ENCODE peak calls at places on chromosome 4, in four cellular contexts. G is GM12878, T is K562, A is HepG2. Z is an unnamed sample.
A peak's percentile ranks its signal among the peaks of the same experiment; 100 is the strongest.

GRCh38 chr4:77001907-77002306 is 52.4 kb downstream of the SEPTIN11 start:
- DNase-seq in T (no peak), G (no peak), A (no peak), Z (no peak)

GRCh38 chr4:176230827-176231226 is 35.4 kb upstream of the SPATA4 start:
- DNase-seq in A (no peak), T (no peak), G (no peak), Z (no peak)

GRCh38 chr4:1469043-1469442 is 62.8 kb upstream of the NKX1-1 start:
- DNase-seq in G (no peak), T (no peak), A (no peak), Z (no peak)

GRCh38 chr4:18593297-18594002 is 571.9 kb upstream of the LCORL start:
- DNase-seq in T (peak; percentile 74), G (peak; percentile 7), A (peak; percentile 66), Z (peak; percentile 60)

GRCh38 chr4:2257361-2258001 is 4.4 kb downstream of the MXD4 start:
- DNase-seq in A (no peak), G (no peak), T (no peak), Z (peak; percentile 9)

GRCh38 chr4:67565284-67565683 is 6.8 kb downstream of the STAP1 start:
- DNase-seq in G (no peak), T (no peak), A (no peak), Z (no peak)

GRCh38 chr4:38615847-38616246 is 48.2 kb upstream of the KLF3 start:
- DNase-seq in T (peak; percentile 36), A (no peak), G (no peak), Z (no peak)

GRCh38 chr4:114136067-114136466 is 156.6 kb upstream of the ARSJ start:
- DNase-seq in T (no peak), A (no peak), G (no peak), Z (no peak)

GRCh38 chr4:80931645-80932215 is 98.8 kb upstream of the BMP3 start:
- DNase-seq in G (no peak), T (no peak), A (no peak), Z (no peak)

GRCh38 chr4:8657381-8657776 is 64.8 kb downstream of the CPZ start:
- DNase-seq in A (no peak), T (no peak), G (no peak), Z (no peak)

GRCh38 chr4:23717528-23718248 is 172.2 kb downstream of the PPARGC1A start:
- DNase-seq in A (peak; percentile 17), T (peak; percentile 37), G (no peak), Z (no peak)

GRCh38 chr4:6180841-6181631 is 19.3 kb downstream of the JAKMIP1 start:
- DNase-seq in A (no peak), T (no peak), G (peak; percentile 98), Z (no peak)

GRCh38 chr4:6178757-6179156 is 21.6 kb downstream of the JAKMIP1 start:
- DNase-seq in G (no peak), A (no peak), T (no peak), Z (no peak)

GRCh38 chr4:6182390-6183280 is 17.7 kb downstream of the JAKMIP1 start:
- DNase-seq in A (no peak), G (no peak), T (no peak), Z (no peak)

GRCh38 chr4:6177587-6178197 is 22.7 kb downstream of the JAKMIP1 start:
- DNase-seq in G (no peak), A (no peak), T (peak; percentile 24), Z (peak; percentile 34)

DNA sequence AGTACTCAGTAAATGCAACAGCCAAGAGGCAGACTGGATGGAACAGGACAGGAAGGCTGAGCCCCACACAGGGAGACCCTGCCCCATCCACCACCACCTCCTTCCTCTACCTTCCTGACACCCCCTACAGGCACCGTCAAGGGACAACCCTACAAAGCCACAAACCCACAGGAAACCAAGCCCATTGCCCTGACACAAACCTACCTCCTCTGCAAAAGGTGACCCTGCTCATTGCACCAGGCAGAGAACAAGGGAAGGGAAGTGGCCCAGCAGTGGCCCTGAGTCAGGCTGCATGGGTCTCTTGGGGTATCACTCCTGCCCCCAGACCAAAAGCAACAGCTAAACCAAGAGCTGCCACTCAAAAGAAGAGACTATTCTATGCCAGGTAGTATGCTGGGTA is 21.0 kb downstream of the JAKMIP1 start:
- DNase-seq in G (no peak), T (no peak), A (no peak), Z (no peak)
- TF ChIP-seq CBFB in G (peak; percentile 43), T (no peak), A (no peak), Z (no peak)

GRCh38 chr4:44700427-44700826 is 22.2 kb downstream of the GUF1 start:
- DNase-seq in T (no peak), A (no peak), G (no peak), Z (no peak)

GRCh38 chr4:44704673-44705072 is 21.7 kb downstream of the GNPDA2 start:
- DNase-seq in G (no peak), T (no peak), A (no peak), Z (no peak)

GRCh38 chr4:44701037-44701436 is 22.8 kb downstream of the GUF1 start:
- DNase-seq in G (no peak), A (no peak), T (no peak), Z (no peak)
- TF ChIP-seq SP1 in G (no peak), A (no peak), T (no peak), Z (no peak)

GRCh38 chr4:110602061-110602460 is 20.8 kb downstream of the PITX2 start:
- DNase-seq in T (no peak), G (no peak), A (no peak), Z (no peak)
- TF ChIP-seq CBFB in T (no peak), G (no peak), A (no peak), Z (no peak)

GRCh38 chr4:98833384-98833783 is 95.5 kb downstream of the EIF4E start:
- DNase-seq in A (no peak), G (no peak), T (no peak), Z (no peak)
- TF ChIP-seq SP1 in A (no peak), G (no peak), T (no peak), Z (no peak)

GRCh38 chr4:94544811-94545210 is 93.1 kb downstream of the PDLIM5 start:
- DNase-seq in G (no peak), T (no peak), A (peak; percentile 10), Z (no peak)
- TF ChIP-seq CBFB in G (no peak), T (no peak), A (no peak), Z (no peak)

GRCh38 chr4:47744843-47745382 is 93.0 kb downstream of the CORIN start:
- DNase-seq in T (no peak), A (no peak), G (no peak), Z (no peak)

GRCh38 chr4:47747846-47748494 is 89.9 kb downstream of the CORIN start:
- DNase-seq in G (no peak), A (no peak), T (no peak), Z (no peak)

GRCh38 chr4:47744253-47744652 is 93.6 kb downstream of the CORIN start:
- DNase-seq in T (no peak), A (no peak), G (no peak), Z (no peak)

GRCh38 chr4:47749858-47750257 is 88.0 kb downstream of the CORIN start:
- DNase-seq in T (no peak), G (no peak), A (peak; percentile 66), Z (no peak)

GRCh38 chr4:47746122-47746521 is 91.7 kb downstream of the CORIN start:
- DNase-seq in G (no peak), T (no peak), A (no peak), Z (no peak)
- TF ChIP-seq SP1 in G (no peak), T (no peak), A (no peak), Z (no peak)

GRCh38 chr4:83075271-83075670 is 39.3 kb downstream of the PLAC8 start:
- DNase-seq in T (no peak), A (no peak), G (no peak), Z (no peak)

GRCh38 chr4:83074086-83074704 is 39.2 kb downstream of the COPS4 start:
- DNase-seq in A (peak; percentile 75), T (peak; percentile 70), G (peak; percentile 79), Z (no peak)

GRCh38 chr4:83071116-83071515 is 36.1 kb downstream of the COPS4 start:
- DNase-seq in T (no peak), G (no peak), A (no peak), Z (no peak)

GRCh38 chr4:83075696-83076095 is 38.8 kb downstream of the PLAC8 start:
- DNase-seq in G (no peak), A (no peak), T (no peak), Z (no peak)
- TF ChIP-seq CBFB in G (no peak), A (no peak), T (no peak), Z (no peak)